ENCODE peak calls at places on chromosomes 12 and 14, in six cellular contexts. One of them, this sample, is unnamed.

GRCh38 chr12:4866288-4866687 is 43.4 kb upstream of the KCNA1 start:
- DNase-seq in IMR-90: no peak
- DNase-seq in Peyer's patch: no peak
- DNase-seq in ovary: no peak
- DNase-seq in astrocyte: no peak
- DNase-seq in hepatocyte: peak
- DNase-seq in this sample: no peak

GRCh38 chr12:113402586-113403260 is 964 bp downstream of the SDS start:
- DNase-seq in IMR-90: no peak
- DNase-seq in Peyer's patch: no peak
- DNase-seq in ovary: no peak
- DNase-seq in astrocyte: no peak
- DNase-seq in hepatocyte: no peak
- DNase-seq in this sample: no peak

GRCh38 chr14:82872494-82872893 is 1338.8 kb upstream of the SEL1L start:
- DNase-seq in IMR-90: no peak
- DNase-seq in Peyer's patch: no peak
- DNase-seq in ovary: no peak
- DNase-seq in astrocyte: no peak
- DNase-seq in hepatocyte: no peak
- DNase-seq in this sample: no peak

GRCh38 chr14:42224053-42224888 is 617.6 kb downstream of the LRFN5 start:
- DNase-seq in IMR-90: peak
- DNase-seq in Peyer's patch: no peak
- DNase-seq in ovary: peak
- DNase-seq in astrocyte: peak
- DNase-seq in hepatocyte: peak
- DNase-seq in this sample: no peak

GRCh38 chr12:119676573-119676972 is 8.6 kb downstream of the PRKAB1 start:
- DNase-seq in IMR-90: no peak
- DNase-seq in Peyer's patch: no peak
- DNase-seq in ovary: no peak
- DNase-seq in astrocyte: no peak
- DNase-seq in hepatocyte: no peak
- DNase-seq in this sample: no peak

GRCh38 chr12:67735868-67736267 is 87.3 kb downstream of the DYRK2 start:
- DNase-seq in IMR-90: no peak
- DNase-seq in Peyer's patch: no peak
- DNase-seq in ovary: no peak
- DNase-seq in astrocyte: no peak
- DNase-seq in hepatocyte: no peak
- DNase-seq in this sample: no peak

GRCh38 chr12:95218164-95218851 is 701 bp downstream of the VEZT start:
- DNase-seq in IMR-90: peak
- DNase-seq in Peyer's patch: no peak
- DNase-seq in ovary: no peak
- DNase-seq in astrocyte: peak
- DNase-seq in hepatocyte: no peak
- DNase-seq in this sample: no peak

GRCh38 chr12:131370791-131371579 is 339.9 kb upstream of the SFSWAP start:
- DNase-seq in IMR-90: no peak
- DNase-seq in Peyer's patch: no peak
- DNase-seq in ovary: no peak
- DNase-seq in astrocyte: no peak
- DNase-seq in hepatocyte: no peak
- DNase-seq in this sample: no peak

GRCh38 chr14:33564774-33565630 is 385.9 kb downstream of the EGLN3 start:
- DNase-seq in IMR-90: peak
- DNase-seq in Peyer's patch: no peak
- DNase-seq in ovary: no peak
- DNase-seq in astrocyte: peak
- DNase-seq in hepatocyte: no peak
- DNase-seq in this sample: no peak

GRCh38 chr12:111367661-111368221 is 1.2 kb downstream of the PHETA1 start:
- DNase-seq in IMR-90: peak
- DNase-seq in Peyer's patch: peak
- DNase-seq in ovary: no peak
- DNase-seq in astrocyte: no peak
- DNase-seq in hepatocyte: peak
- DNase-seq in this sample: no peak

GRCh38 chr12:3493225-3494049 is 2.4 kb downstream of the PRMT8 start:
- DNase-seq in IMR-90: no peak
- DNase-seq in Peyer's patch: no peak
- DNase-seq in ovary: no peak
- DNase-seq in astrocyte: no peak
- DNase-seq in hepatocyte: no peak
- DNase-seq in this sample: peak

GRCh38 chr12:28883406-28883997 is 265.6 kb upstream of the FAR2 start:
- DNase-seq in IMR-90: peak
- DNase-seq in Peyer's patch: no peak
- DNase-seq in ovary: no peak
- DNase-seq in astrocyte: no peak
- DNase-seq in hepatocyte: no peak
- DNase-seq in this sample: no peak

GRCh38 chr12:45732250-45732649 is 2.7 kb downstream of the ARID2 start:
- DNase-seq in IMR-90: peak
- DNase-seq in Peyer's patch: no peak
- DNase-seq in ovary: no peak
- DNase-seq in astrocyte: peak
- DNase-seq in hepatocyte: no peak
- DNase-seq in this sample: no peak

GRCh38 chr12:95506707-95507523 is 33.0 kb downstream of the METAP2 start:
- DNase-seq in IMR-90: peak
- DNase-seq in Peyer's patch: no peak
- DNase-seq in ovary: no peak
- DNase-seq in astrocyte: no peak
- DNase-seq in hepatocyte: no peak
- DNase-seq in this sample: no peak

GRCh38 chr12:30047499-30048262 is 263.9 kb upstream of the TMTC1 start:
- DNase-seq in IMR-90: peak
- DNase-seq in Peyer's patch: no peak
- DNase-seq in ovary: no peak
- DNase-seq in astrocyte: peak
- DNase-seq in hepatocyte: no peak
- DNase-seq in this sample: no peak

GRCh38 chr14:35326364-35326763 is 34.2 kb downstream of the PSMA6 start:
- DNase-seq in IMR-90: no peak
- DNase-seq in Peyer's patch: no peak
- DNase-seq in ovary: no peak
- DNase-seq in astrocyte: no peak
- DNase-seq in hepatocyte: no peak
- DNase-seq in this sample: no peak

GRCh38 chr14:102601378-102601925 is 9.0 kb downstream of the RCOR1 start:
- DNase-seq in IMR-90: no peak
- DNase-seq in Peyer's patch: no peak
- DNase-seq in ovary: no peak
- DNase-seq in astrocyte: no peak
- DNase-seq in hepatocyte: no peak
- DNase-seq in this sample: no peak

GRCh38 chr12:54370218-54370730 is 6.0 kb upstream of the GPR84 start:
- DNase-seq in IMR-90: peak
- DNase-seq in Peyer's patch: peak
- DNase-seq in ovary: peak
- DNase-seq in astrocyte: peak
- DNase-seq in hepatocyte: peak
- DNase-seq in this sample: peak

GRCh38 chr14:94975366-94975765 is 182.0 kb downstream of the DICER1 start:
- DNase-seq in IMR-90: no peak
- DNase-seq in Peyer's patch: no peak
- DNase-seq in ovary: no peak
- DNase-seq in astrocyte: no peak
- DNase-seq in hepatocyte: no peak
- DNase-seq in this sample: no peak

GRCh38 chr12:82793882-82794281 is 107.2 kb downstream of the TMTC2 start:
- DNase-seq in IMR-90: no peak
- DNase-seq in Peyer's patch: no peak
- DNase-seq in ovary: no peak
- DNase-seq in astrocyte: no peak
- DNase-seq in hepatocyte: no peak
- DNase-seq in this sample: no peak

GRCh38 chr14:24694680-24695079 is 60.7 kb upstream of the GZMB start:
- DNase-seq in IMR-90: no peak
- DNase-seq in Peyer's patch: no peak
- DNase-seq in ovary: no peak
- DNase-seq in astrocyte: no peak
- DNase-seq in hepatocyte: no peak
- DNase-seq in this sample: no peak

GRCh38 chr12:21523148-21523547 is 2.9 kb upstream of the SPX start:
- DNase-seq in IMR-90: no peak
- DNase-seq in Peyer's patch: no peak
- DNase-seq in ovary: no peak
- DNase-seq in astrocyte: no peak
- DNase-seq in hepatocyte: no peak
- DNase-seq in this sample: no peak

GRCh38 chr14:45177081-45177480 is 41.4 kb downstream of the FANCM start:
- DNase-seq in IMR-90: peak
- DNase-seq in Peyer's patch: no peak
- DNase-seq in ovary: no peak
- DNase-seq in astrocyte: peak
- DNase-seq in hepatocyte: no peak
- DNase-seq in this sample: no peak

GRCh38 chr14:75399819-75400678 is 27.8 kb upstream of the JDP2 start:
- DNase-seq in IMR-90: no peak
- DNase-seq in Peyer's patch: peak
- DNase-seq in ovary: peak
- DNase-seq in astrocyte: no peak
- DNase-seq in hepatocyte: peak
- DNase-seq in this sample: peak

DNA sequence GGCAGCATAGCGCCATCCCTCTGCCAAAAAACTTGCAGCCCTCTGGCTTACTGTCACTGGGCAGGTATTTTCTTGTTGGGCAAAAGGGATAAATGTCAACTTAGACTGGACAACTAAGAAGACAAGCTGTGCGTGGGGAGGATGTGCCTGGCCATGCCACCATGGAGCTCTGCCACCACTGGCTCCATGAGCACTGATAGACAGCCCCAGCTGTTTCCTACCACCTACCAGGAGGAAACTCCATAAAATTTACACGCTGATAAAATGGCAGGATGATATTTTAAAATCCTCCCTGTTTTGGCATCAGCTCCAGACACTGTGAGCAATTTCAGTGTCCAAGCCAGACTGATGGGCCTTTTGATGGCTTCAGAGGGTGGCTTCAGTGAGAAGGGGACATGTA is 7.1 kb upstream of the GALNT16 start:
- DNase-seq in IMR-90: no peak
- DNase-seq in Peyer's patch: no peak
- DNase-seq in ovary: no peak
- DNase-seq in astrocyte: no peak
- DNase-seq in hepatocyte: no peak
- DNase-seq in this sample: no peak
- H3K27ac ChIP-seq in IMR-90: no peak
- H3K27ac ChIP-seq in Peyer's patch: no peak
- H3K27ac ChIP-seq in ovary: no peak
- H3K27ac ChIP-seq in astrocyte: no peak
- H3K27ac ChIP-seq in hepatocyte: no peak
- H3K27ac ChIP-seq in this sample: no peak

GRCh38 chr14:89955022-89955414 is 488 bp upstream of the EFCAB11 start:
- DNase-seq in IMR-90: no peak
- DNase-seq in Peyer's patch: no peak
- DNase-seq in ovary: no peak
- DNase-seq in astrocyte: no peak
- DNase-seq in hepatocyte: peak
- DNase-seq in this sample: no peak

GRCh38 chr14:89955418-89956293 is at the start of gene TDP1:
- DNase-seq in IMR-90: peak
- DNase-seq in Peyer's patch: peak
- DNase-seq in ovary: peak
- DNase-seq in astrocyte: peak
- DNase-seq in hepatocyte: peak
- DNase-seq in this sample: peak

GRCh38 chr14:89953602-89954001 is 928 bp downstream of the EFCAB11 start:
- DNase-seq in IMR-90: no peak
- DNase-seq in Peyer's patch: no peak
- DNase-seq in ovary: no peak
- DNase-seq in astrocyte: no peak
- DNase-seq in hepatocyte: no peak
- DNase-seq in this sample: no peak

GRCh38 chr14:89952581-89952980 is 1.9 kb downstream of the EFCAB11 start:
- DNase-seq in IMR-90: no peak
- DNase-seq in Peyer's patch: no peak
- DNase-seq in ovary: no peak
- DNase-seq in astrocyte: no peak
- DNase-seq in hepatocyte: no peak
- DNase-seq in this sample: no peak

GRCh38 chr14:89954045-89955021 is at the start of gene EFCAB11:
- DNase-seq in IMR-90: peak
- DNase-seq in Peyer's patch: peak
- DNase-seq in ovary: peak
- DNase-seq in astrocyte: peak
- DNase-seq in hepatocyte: peak
- DNase-seq in this sample: peak
- TF ChIP-seq CTCF in IMR-90: peak
- TF ChIP-seq CTCF in Peyer's patch: peak
- TF ChIP-seq CTCF in ovary: no peak
- TF ChIP-seq CTCF in astrocyte: peak
- TF ChIP-seq CTCF in hepatocyte: peak
- TF ChIP-seq CTCF in this sample: no peak

GRCh38 chr14:22561661-22562579 is 27.1 kb downstream of the DAD1 start:
- DNase-seq in IMR-90: no peak
- DNase-seq in Peyer's patch: no peak
- DNase-seq in ovary: no peak
- DNase-seq in astrocyte: peak
- DNase-seq in hepatocyte: no peak
- DNase-seq in this sample: no peak
- H3K27ac ChIP-seq in IMR-90: no peak
- H3K27ac ChIP-seq in Peyer's patch: peak
- H3K27ac ChIP-seq in ovary: no peak
- H3K27ac ChIP-seq in astrocyte: no peak
- H3K27ac ChIP-seq in hepatocyte: peak
- H3K27ac ChIP-seq in this sample: no peak

GRCh38 chr12:60257063-60257462 is 661.2 kb downstream of the SLC16A7 start:
- DNase-seq in IMR-90: peak
- DNase-seq in Peyer's patch: no peak
- DNase-seq in ovary: no peak
- DNase-seq in astrocyte: peak
- DNase-seq in hepatocyte: peak
- DNase-seq in this sample: no peak
- TF ChIP-seq CTCF in IMR-90: peak
- TF ChIP-seq CTCF in Peyer's patch: no peak
- TF ChIP-seq CTCF in ovary: no peak
- TF ChIP-seq CTCF in astrocyte: peak
- TF ChIP-seq CTCF in hepatocyte: peak
- TF ChIP-seq CTCF in this sample: no peak

DNA sequence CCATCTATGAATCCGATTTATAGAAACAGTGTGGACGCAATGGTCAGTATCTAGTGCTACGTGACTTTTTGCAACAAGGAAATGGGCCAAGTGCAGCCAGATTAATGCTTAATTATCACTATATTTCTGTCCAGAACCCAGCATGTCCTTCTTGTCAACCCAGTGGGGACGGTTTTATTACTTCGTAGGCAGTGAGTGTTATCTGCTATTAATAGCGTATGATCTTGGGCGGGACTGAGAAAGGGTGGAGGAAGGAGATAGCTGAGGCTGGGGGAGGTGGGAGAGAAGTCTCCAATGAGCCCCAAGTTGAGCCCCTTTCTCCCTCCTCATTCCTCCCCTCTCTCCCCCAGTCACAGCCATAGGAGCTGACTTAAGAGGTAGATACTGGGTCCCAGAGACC is 59.7 kb upstream of the FAM222A start:
- DNase-seq in IMR-90: no peak
- DNase-seq in Peyer's patch: no peak
- DNase-seq in ovary: no peak
- DNase-seq in astrocyte: no peak
- DNase-seq in hepatocyte: no peak
- DNase-seq in this sample: no peak
- H3K27ac ChIP-seq in IMR-90: no peak
- H3K27ac ChIP-seq in Peyer's patch: no peak
- H3K27ac ChIP-seq in ovary: no peak
- H3K27ac ChIP-seq in astrocyte: no peak
- H3K27ac ChIP-seq in hepatocyte: peak
- H3K27ac ChIP-seq in this sample: peak